ENCODE peak calls at places on chromosomes 7 and 10, in four cellular contexts. One of them, this sample, is unnamed.

GRCh38 chr10:116522803-116523381 is 22.8 kb upstream of the PNLIP start:
- DNase-seq in germinal center: no peak
- DNase-seq in nucleus accumbens: no peak
- DNase-seq in H54: no peak
- DNase-seq in this sample: no peak

GRCh38 chr7:76381814-76382213 is 23.0 kb upstream of the YWHAG start:
- DNase-seq in germinal center: no peak
- DNase-seq in nucleus accumbens: no peak
- DNase-seq in H54: no peak
- DNase-seq in this sample: no peak

GRCh38 chr10:131621784-131622624 is 278.8 kb upstream of the PPP2R2D start:
- DNase-seq in germinal center: no peak
- DNase-seq in nucleus accumbens: no peak
- DNase-seq in H54: no peak
- DNase-seq in this sample: peak; percentile 40

GRCh38 chr7:107951896-107952295 is 51.1 kb downstream of the LAMB1 start:
- DNase-seq in germinal center: no peak
- DNase-seq in nucleus accumbens: no peak
- DNase-seq in H54: no peak
- DNase-seq in this sample: peak; percentile 18

GRCh38 chr10:16777473-16778370 is 39.5 kb downstream of the RSU1 start:
- DNase-seq in germinal center: peak; percentile 61
- DNase-seq in nucleus accumbens: no peak
- DNase-seq in H54: peak; percentile 29
- DNase-seq in this sample: peak; percentile 30

GRCh38 chr7:52958621-52959140 is 76.8 kb upstream of the POM121L12 start:
- DNase-seq in germinal center: no peak
- DNase-seq in nucleus accumbens: no peak
- DNase-seq in H54: no peak
- DNase-seq in this sample: no peak

GRCh38 chr7:26155531-26156375 is 3.8 kb downstream of the NFE2L3 start:
- DNase-seq in germinal center: no peak
- DNase-seq in nucleus accumbens: no peak
- DNase-seq in H54: peak; percentile 55
- DNase-seq in this sample: peak; percentile 91

GRCh38 chr7:35420657-35421056 is 166.8 kb upstream of the TBX20 start:
- DNase-seq in germinal center: no peak
- DNase-seq in nucleus accumbens: no peak
- DNase-seq in H54: no peak
- DNase-seq in this sample: no peak

GRCh38 chr10:25015927-25016348 is at the start of gene ENKUR:
- DNase-seq in germinal center: peak; percentile 81
- DNase-seq in nucleus accumbens: peak; percentile 87
- DNase-seq in H54: peak; percentile 54
- DNase-seq in this sample: peak; percentile 98

GRCh38 chr10:490891-491571 is 198.4 kb downstream of the DIP2C start:
- DNase-seq in germinal center: no peak
- DNase-seq in nucleus accumbens: peak; percentile 33
- DNase-seq in H54: no peak
- DNase-seq in this sample: no peak

GRCh38 chr7:91085175-91085574 is 179.1 kb upstream of the FZD1 start:
- DNase-seq in germinal center: no peak
- DNase-seq in nucleus accumbens: no peak
- DNase-seq in H54: no peak
- DNase-seq in this sample: no peak

GRCh38 chr10:28302012-28302667 is 724 bp downstream of the MPP7 start:
- DNase-seq in germinal center: no peak
- DNase-seq in nucleus accumbens: peak; percentile 64
- DNase-seq in H54: no peak
- DNase-seq in this sample: no peak

GRCh38 chr10:82084904-82085303 is 209.9 kb downstream of the NRG3 start:
- DNase-seq in germinal center: no peak
- DNase-seq in nucleus accumbens: no peak
- DNase-seq in H54: no peak
- DNase-seq in this sample: no peak

GRCh38 chr10:121668336-121669009 is 70.2 kb upstream of the FGFR2 start:
- DNase-seq in germinal center: no peak
- DNase-seq in nucleus accumbens: peak; percentile 54
- DNase-seq in H54: peak; percentile 26
- DNase-seq in this sample: no peak

GRCh38 chr7:34928560-34928959 is 108.7 kb downstream of the DPY19L1 start:
- DNase-seq in germinal center: no peak
- DNase-seq in nucleus accumbens: no peak
- DNase-seq in H54: no peak
- DNase-seq in this sample: no peak

GRCh38 chr7:81415181-81415580 is 354.7 kb downstream of the HGF start:
- DNase-seq in germinal center: no peak
- DNase-seq in nucleus accumbens: no peak
- DNase-seq in H54: no peak
- DNase-seq in this sample: no peak

GRCh38 chr7:55078465-55079372 is 59.9 kb downstream of the EGFR start:
- DNase-seq in germinal center: no peak
- DNase-seq in nucleus accumbens: no peak
- DNase-seq in H54: no peak
- DNase-seq in this sample: peak; percentile 90

GRCh38 chr10:74049995-74050394 is 52.1 kb downstream of the VCL start:
- DNase-seq in germinal center: no peak
- DNase-seq in nucleus accumbens: no peak
- DNase-seq in H54: no peak
- DNase-seq in this sample: no peak